ENCODE peak calls at places on chromosomes 5 and 9, in eight cellular contexts. E, Z, F, V, D, X, L and S are unnamed samples. For H3K4me1, the result is how much of the 10 kb centered on the place peaks cover.

GRCh38 chr9:70589571-70590263 is 175.3 kb upstream of the KLF9 start:
- DNase-seq in X (no peak), V (no peak), Z (no peak), L (peak), F (no peak), D (no peak), E (no peak), S (no peak)

GRCh38 chr5:179154991-179155955 is 95.1 kb downstream of the ZNF354C start:
- DNase-seq in X (no peak), L (no peak), E (no peak), Z (no peak), V (no peak), D (no peak), F (no peak), S (no peak)

GRCh38 chr5:155726267-155726666 is 600.7 kb upstream of the SGCD start:
- DNase-seq in Z (no peak), D (no peak), E (no peak), V (no peak), X (peak), L (no peak), F (peak), S (peak)

GRCh38 chr5:76475936-76476335 is 72.9 kb downstream of the IQGAP2 start:
- DNase-seq in X (no peak), D (no peak), V (no peak), E (peak), L (no peak), F (no peak), Z (no peak), S (no peak)

GRCh38 chr5:77418601-77419591 is 73.2 kb downstream of the WDR41 start:
- DNase-seq in E (no peak), L (no peak), X (no peak), D (no peak), V (peak), Z (no peak), F (no peak), S (peak)

GRCh38 chr5:81556809-81557208 is 162.9 kb upstream of the ACOT12 start:
- DNase-seq in F (no peak), V (no peak), X (no peak), L (no peak), D (no peak), Z (no peak), E (no peak), S (no peak)

GRCh38 chr9:122580360-122580759 is 2.8 kb downstream of the OR1L8 start:
- DNase-seq in E (no peak), X (no peak), V (no peak), Z (no peak), F (no peak), D (no peak), L (no peak), S (no peak)

GRCh38 chr9:124256517-124257069 is 1.2 kb upstream of the NEK6 start:
- DNase-seq in F (peak), V (no peak), Z (no peak), E (peak), D (no peak), L (no peak), X (no peak), S (no peak)

GRCh38 chr9:121369595-121370265 is at the start of gene STOM:
- DNase-seq in X (no peak), D (no peak), Z (peak), V (peak), L (peak), F (peak), E (no peak), S (peak)

GRCh38 chr5:159533197-159533596 is 202.9 kb upstream of the IL12B start:
- DNase-seq in E (no peak), X (no peak), V (no peak), Z (no peak), F (no peak), L (no peak), D (no peak), S (no peak)

GRCh38 chr9:115210699-115211098 is 92.7 kb upstream of the TNC start:
- DNase-seq in V (no peak), Z (no peak), X (no peak), E (no peak), L (no peak), D (no peak), F (no peak), S (no peak)

GRCh38 chr9:77997611-77998349 is 33.8 kb downstream of the GNAQ start:
- DNase-seq in D (no peak), Z (no peak), F (no peak), L (no peak), X (no peak), V (no peak), E (no peak), S (peak)

GRCh38 chr5:137737349-137738256 is 1.7 kb upstream of the KLHL3 start:
- DNase-seq in E (no peak), D (peak), F (no peak), V (no peak), Z (peak), X (peak), L (no peak), S (no peak)

GRCh38 chr5:78361226-78361993 is 993 bp downstream of the SCAMP1 start:
- DNase-seq in D (no peak), L (peak), X (peak), E (peak), Z (no peak), F (peak), V (peak), S (peak)

GRCh38 chr5:97968346-97968745 is 785.3 kb upstream of the RIOK2 start:
- DNase-seq in X (no peak), D (no peak), V (no peak), F (no peak), E (no peak), Z (no peak), L (no peak), S (no peak)

GRCh38 chr5:65137631-65138030 is 344.1 kb downstream of the ADAMTS6 start:
- DNase-seq in X (no peak), Z (no peak), D (no peak), L (no peak), V (no peak), F (no peak), E (no peak), S (no peak)

GRCh38 chr5:55160493-55161209 is 680 bp downstream of the GPX8 start:
- DNase-seq in X (peak), Z (no peak), V (peak), F (peak), E (no peak), L (peak), D (no peak), S (peak)

GRCh38 chr9:111613436-111614040 is 14.1 kb upstream of the PTGR1 start:
- DNase-seq in D (no peak), E (no peak), V (no peak), L (no peak), X (no peak), F (no peak), Z (no peak), S (no peak)

GRCh38 chr9:27499481-27499880 is 24.6 kb upstream of the IFNK start:
- DNase-seq in Z (no peak), V (no peak), X (no peak), L (no peak), D (no peak), F (no peak), E (no peak), S (peak)

GRCh38 chr9:136720251-136720886 is 8.0 kb downstream of the DIPK1B start:
- DNase-seq in L (no peak), F (peak), D (no peak), E (no peak), X (no peak), Z (no peak), V (no peak), S (peak)

GRCh38 chr9:36451949-36452348 is 51.9 kb upstream of the RNF38 start:
- DNase-seq in F (no peak), L (no peak), V (no peak), Z (no peak), E (no peak), D (no peak), X (no peak), S (no peak)

GRCh38 chr5:169265888-169266287 is 35.1 kb downstream of the SLIT3 start:
- DNase-seq in Z (no peak), V (no peak), L (no peak), F (peak), D (no peak), E (no peak), X (no peak), S (peak)

GRCh38 chr9:110814159-110814558 is 145.6 kb downstream of the MUSK start:
- DNase-seq in D (no peak), F (no peak), V (no peak), L (no peak), Z (no peak), E (no peak), X (no peak), S (no peak)

GRCh38 chr5:6718161-6718681 is 5.0 kb downstream of the TENT4A start:
- DNase-seq in E (no peak), Z (no peak), L (peak), X (no peak), D (no peak), F (no peak), V (no peak), S (no peak)

GRCh38 chr5:6719896-6720560 is 6.8 kb downstream of the TENT4A start:
- DNase-seq in F (no peak), V (no peak), X (no peak), E (no peak), Z (no peak), D (no peak), L (peak), S (no peak)

GRCh38 chr5:6720561-6720921 is 7.3 kb downstream of the TENT4A start:
- DNase-seq in D (no peak), V (no peak), X (no peak), E (no peak), Z (no peak), F (no peak), L (no peak), S (no peak)

GRCh38 chr5:6717687-6718086 is 4.5 kb downstream of the TENT4A start:
- DNase-seq in E (no peak), Z (no peak), V (no peak), X (no peak), D (no peak), L (peak), F (no peak), S (no peak)

DNA sequence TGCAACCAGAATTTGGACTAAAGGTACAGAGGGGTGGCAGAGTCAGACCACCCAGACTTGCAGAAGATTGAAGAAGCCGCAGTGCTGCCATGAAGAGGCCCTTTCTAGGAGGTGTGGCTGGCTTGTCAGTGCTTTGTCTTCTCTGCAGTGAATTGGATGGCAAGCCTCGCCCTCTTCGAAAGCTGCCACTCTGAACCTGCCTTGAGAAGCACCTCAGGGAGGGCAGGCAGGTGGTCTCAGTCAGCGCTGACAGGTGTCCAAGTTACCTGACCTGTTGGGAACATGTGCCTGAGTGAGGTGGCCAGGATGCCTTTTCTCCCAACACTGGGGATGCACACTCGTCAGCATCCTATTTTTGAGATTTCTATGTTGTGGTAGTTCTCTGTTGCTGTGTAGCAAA is 6.2 kb downstream of the TENT4A start:
- DNase-seq in X (no peak), V (no peak), D (no peak), F (no peak), L (peak), Z (no peak), E (no peak), S (no peak)
- H3K4me1 ChIP-seq in X (under half), V (under half), D (half or more), F (under half), L (under half), Z (under half), E (under half), S (under half)

GRCh38 chr5:154237946-154238345 is 47.4 kb downstream of the GALNT10 start:
- DNase-seq in L (no peak), Z (no peak), D (no peak), F (no peak), V (no peak), X (no peak), E (no peak), S (no peak)
- H3K4me1 ChIP-seq in L (under half), Z (under half), D (under half), F (under half), V (under half), X (under half), E (under half), S (under half)

DNA sequence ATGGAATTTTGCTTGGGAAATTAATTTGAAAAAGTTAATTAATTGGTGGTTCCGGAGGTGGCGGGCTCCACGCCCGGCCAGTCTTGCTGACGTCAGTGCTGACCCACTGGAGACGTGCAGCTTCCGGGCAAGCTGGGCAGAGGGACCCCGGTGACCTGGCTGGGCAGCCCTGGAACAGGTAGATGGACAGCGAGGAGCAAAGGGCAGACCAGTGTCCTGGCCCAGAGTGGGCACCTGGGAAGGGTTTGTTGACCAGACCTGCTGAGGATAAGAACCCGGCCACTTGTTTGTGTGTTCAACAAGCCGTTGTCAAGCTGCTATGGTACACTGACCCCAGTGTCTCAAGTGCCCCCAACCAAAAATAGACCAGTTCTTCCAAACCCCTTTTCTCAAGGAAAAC is 17.5 kb downstream of the CXXC5 start:
- DNase-seq in X (no peak), D (no peak), F (no peak), L (no peak), Z (no peak), E (no peak), V (no peak), S (no peak)
- H3K4me1 ChIP-seq in X (under half), D (under half), F (under half), L (half or more), Z (under half), E (under half), V (under half), S (half or more)

GRCh38 chr5:176648467-176649194 is 1.3 kb downstream of the TSPAN17 start:
- DNase-seq in D (peak), Z (peak), F (no peak), L (no peak), E (no peak), V (no peak), X (no peak), S (no peak)

GRCh38 chr5:176646049-176646706 is 1.1 kb upstream of the TSPAN17 start:
- DNase-seq in F (no peak), D (no peak), L (no peak), Z (no peak), V (no peak), E (no peak), X (no peak), S (no peak)

GRCh38 chr5:176647870-176648466 is 684 bp downstream of the TSPAN17 start:
- DNase-seq in L (peak), F (peak), X (peak), Z (no peak), V (peak), E (no peak), D (peak), S (peak)

GRCh38 chr5:176646707-176647029 is 616 bp upstream of the TSPAN17 start:
- DNase-seq in E (no peak), D (no peak), F (no peak), L (no peak), V (no peak), X (no peak), Z (no peak), S (no peak)

GRCh38 chr5:176647030-176647869 is at the start of gene TSPAN17:
- DNase-seq in E (peak), V (peak), L (peak), X (peak), Z (peak), F (peak), D (peak), S (peak)
- H3K4me1 ChIP-seq in E (under half), V (under half), L (under half), X (under half), Z (under half), F (under half), D (under half), S (under half)

GRCh38 chr5:143244990-143245389 is 158.5 kb downstream of the NR3C1 start:
- DNase-seq in E (no peak), X (no peak), L (no peak), V (no peak), Z (no peak), D (no peak), F (no peak), S (no peak)
- H3K4me1 ChIP-seq in E (under half), X (under half), L (under half), V (under half), Z (under half), D (under half), F (under half), S (under half)

GRCh38 chr5:142810081-142810480 is 39.9 kb downstream of the ARHGAP26 start:
- DNase-seq in L (no peak), V (no peak), E (no peak), X (no peak), D (no peak), F (no peak), Z (no peak), S (no peak)

GRCh38 chr5:142805339-142805738 is 35.2 kb downstream of the ARHGAP26 start:
- DNase-seq in L (no peak), D (no peak), F (no peak), E (no peak), Z (no peak), V (no peak), X (no peak), S (no peak)

GRCh38 chr5:142806769-142807377 is 36.7 kb downstream of the ARHGAP26 start:
- DNase-seq in E (no peak), L (no peak), F (no peak), D (no peak), V (no peak), X (peak), Z (no peak), S (no peak)

GRCh38 chr5:142808778-142809606 is 38.8 kb downstream of the ARHGAP26 start:
- DNase-seq in E (peak), F (no peak), Z (no peak), D (no peak), X (no peak), V (no peak), L (no peak), S (peak)

DNA sequence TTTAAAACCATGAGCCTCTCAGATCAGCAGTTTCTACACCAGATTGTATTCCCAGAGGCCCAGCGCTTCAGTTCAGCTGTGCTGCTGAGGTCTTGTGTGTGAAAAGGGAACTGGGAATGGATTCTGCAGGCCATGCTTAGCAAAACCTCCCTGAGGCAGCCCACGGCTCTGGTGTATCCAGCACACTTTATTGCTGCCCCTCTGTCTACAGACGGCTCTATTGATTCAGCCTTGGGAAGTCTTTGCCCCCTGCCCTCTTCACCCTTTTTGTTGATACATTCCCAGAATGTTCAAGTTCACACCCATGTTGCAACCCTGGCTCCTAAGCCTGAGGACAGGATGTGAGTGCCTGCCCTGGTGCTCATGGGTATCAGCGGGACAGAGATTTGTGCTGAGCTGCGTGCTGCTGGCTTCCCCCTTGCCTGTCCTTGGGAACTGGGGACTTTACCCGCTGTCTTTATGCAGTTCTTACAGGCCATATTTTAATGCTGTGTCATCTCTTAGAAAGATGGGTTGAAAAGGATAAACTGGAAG is 37.3 kb downstream of the ARHGAP26 start:
- DNase-seq in D (no peak), L (no peak), F (no peak), V (no peak), Z (no peak), E (peak), X (no peak), S (no peak)
- H3K4me1 ChIP-seq in D (under half), L (under half), F (under half), V (under half), Z (under half), E (under half), X (under half), S (under half)

DNA sequence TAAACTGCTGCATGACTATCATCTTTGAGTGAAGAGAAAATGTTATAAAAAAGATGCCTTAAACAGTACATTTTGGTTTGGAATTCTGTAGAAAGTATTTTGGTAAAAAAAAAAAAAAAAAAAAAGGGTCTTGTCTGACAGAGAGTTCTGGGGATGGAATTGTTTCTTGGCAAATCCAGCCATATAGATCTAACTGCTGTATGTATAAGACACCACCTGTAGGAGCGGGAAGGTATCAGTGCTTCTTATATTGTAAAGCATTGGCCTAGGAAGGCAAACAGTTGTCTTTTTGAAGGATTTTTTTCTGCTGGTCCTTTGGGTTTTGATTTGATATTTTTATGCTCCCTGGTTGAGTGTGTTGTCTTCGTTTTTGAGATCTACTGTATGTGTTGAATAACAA is 2.8 kb downstream of the PURA start:
- DNase-seq in L (no peak), E (no peak), Z (no peak), X (no peak), D (no peak), V (no peak), F (no peak), S (no peak)
- H3K4me1 ChIP-seq in L (under half), E (under half), Z (under half), X (under half), D (half or more), V (under half), F (under half), S (under half)

DNA sequence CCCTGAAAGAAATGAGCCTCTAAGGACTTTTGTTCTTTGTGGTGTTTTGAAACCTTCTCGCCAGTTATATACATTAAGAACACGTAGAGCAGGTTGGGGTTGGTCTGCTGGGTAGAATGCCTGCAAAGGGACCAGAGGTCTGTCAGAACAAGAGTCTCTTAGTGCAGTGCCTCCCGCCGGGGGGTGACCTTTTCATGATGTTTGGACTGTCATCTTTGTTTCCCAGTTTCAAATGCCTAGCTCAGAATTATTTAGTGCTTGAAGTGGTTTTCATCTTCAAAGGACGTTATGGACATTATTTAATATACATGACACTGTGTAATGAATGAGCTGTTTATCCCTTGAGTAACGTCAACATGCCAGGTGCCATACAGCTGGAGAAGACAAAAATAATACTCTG is 17.0 kb downstream of the TRIO start:
- DNase-seq in L (no peak), Z (no peak), X (no peak), V (no peak), F (no peak), E (no peak), D (no peak), S (no peak)
- H3K4me1 ChIP-seq in L (under half), Z (under half), X (under half), V (under half), F (under half), E (under half), D (under half), S (half or more)

GRCh38 chr9:116278326-116278725 is 124.7 kb downstream of the PAPPA start:
- DNase-seq in V (no peak), D (no peak), L (no peak), Z (no peak), E (no peak), F (no peak), X (no peak), S (peak)
- H3K4me1 ChIP-seq in V (under half), D (under half), L (under half), Z (under half), E (under half), F (half or more), X (under half), S (under half)

DNA sequence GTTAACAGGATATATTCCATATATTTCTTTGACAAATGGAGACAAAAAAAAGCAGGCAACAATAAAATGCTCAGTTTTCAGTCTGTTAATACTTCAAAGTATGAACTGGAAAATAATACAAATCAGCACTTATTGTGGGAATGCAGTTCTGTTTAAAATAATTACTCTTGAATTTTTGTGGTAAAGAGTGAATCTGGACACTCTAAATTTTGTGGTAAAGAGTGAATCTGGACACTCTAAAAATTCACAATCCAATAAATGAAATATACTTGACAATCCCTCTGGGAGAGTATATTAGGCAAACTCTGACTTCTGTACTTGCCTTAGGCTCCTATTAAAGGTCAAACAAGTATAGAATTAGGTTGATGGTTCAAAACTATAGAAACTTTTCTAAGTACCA is 141.9 kb upstream of the RASA1 start:
- DNase-seq in V (no peak), L (no peak), F (no peak), Z (no peak), E (no peak), X (no peak), D (no peak), S (no peak)
- H3K4me1 ChIP-seq in V (under half), L (under half), F (under half), Z (under half), E (under half), X (under half), D (under half), S (under half)